ENCODE peak calls at places on chromosomes 13 and 19, in six cellular contexts. P is PC-3, A is cardiac fibroblast, Y is upper lobe of right lung, O is retinal pigment epithelial cell, I is IMR-90. E is an unnamed sample.

GRCh38 chr13:20482275-20482761 is 43.3 kb downstream of the CRYL1 start:
- DNase-seq in O (peak), I (no peak), P (no peak), A (no peak), Y (no peak), E (no peak)

GRCh38 chr13:96020155-96020575 is 33.0 kb downstream of the UGGT2 start:
- DNase-seq in Y (no peak), P (peak), A (peak), O (peak), I (peak), E (peak)

GRCh38 chr19:17687857-17688784 is at the start of gene UNC13A:
- DNase-seq in A (peak), Y (peak), I (peak), P (no peak), O (no peak), E (peak)

GRCh38 chr13:26412263-26412662 is 145.2 kb upstream of the WASF3 start:
- DNase-seq in P (no peak), A (peak), O (no peak), I (no peak), Y (no peak), E (no peak)

GRCh38 chr19:46955114-46955812 is 64.4 kb upstream of the NPAS1 start:
- DNase-seq in Y (no peak), O (no peak), P (peak), I (peak), A (peak), E (no peak)

GRCh38 chr19:5138606-5139594 is 170.0 kb downstream of the KDM4B start:
- DNase-seq in A (peak), P (peak), I (peak), Y (no peak), O (no peak), E (peak)

GRCh38 chr13:63124863-63125262 is 1709.2 kb upstream of the PCDH20 start:
- DNase-seq in P (peak), A (peak), I (peak), Y (no peak), O (no peak), E (no peak)

GRCh38 chr13:43783820-43784219 is 3.0 kb downstream of the ENOX1 start:
- DNase-seq in Y (no peak), P (peak), I (peak), O (no peak), A (peak), E (peak)

GRCh38 chr19:30718728-30719127 is 346.5 kb downstream of the ZNF536 start:
- DNase-seq in Y (no peak), O (no peak), P (no peak), A (no peak), I (no peak), E (no peak)

GRCh38 chr19:39518975-39519374 is 4.0 kb downstream of the SELENOV start:
- DNase-seq in I (no peak), A (no peak), P (no peak), O (no peak), Y (no peak), E (no peak)

GRCh38 chr19:37551123-37551993 is 43.2 kb downstream of the ZNF571 start:
- DNase-seq in A (peak), O (peak), P (no peak), I (peak), Y (no peak), E (peak)

GRCh38 chr19:55165952-55166529 is 372 bp downstream of the DNAAF3 start:
- DNase-seq in I (peak), A (peak), P (peak), Y (peak), O (no peak), E (peak)

GRCh38 chr13:20461481-20461859 is 64.2 kb downstream of the CRYL1 start:
- DNase-seq in Y (no peak), P (peak), I (peak), O (peak), A (peak), E (no peak)

GRCh38 chr19:913080-913748 is at the start of gene R3HDM4:
- DNase-seq in O (no peak), P (peak), Y (peak), I (peak), A (peak), E (peak)

GRCh38 chr13:55815458-55816033 is 1325.2 kb upstream of the PRR20A start:
- DNase-seq in A (no peak), O (no peak), I (no peak), P (no peak), Y (no peak), E (no peak)

GRCh38 chr13:59975807-59976445 is 187.8 kb downstream of the DIAPH3 start:
- DNase-seq in O (no peak), Y (no peak), P (no peak), A (no peak), I (no peak), E (no peak)

GRCh38 chr13:53473397-53473796 is 444.8 kb downstream of the OLFM4 start:
- DNase-seq in A (no peak), P (no peak), O (no peak), Y (no peak), I (no peak), E (no peak)

GRCh38 chr19:41706741-41707501 is 1.5 kb upstream of the CEACAM5 start:
- DNase-seq in O (no peak), Y (peak), A (peak), P (peak), I (no peak), E (peak)

GRCh38 chr13:23578411-23579071 is 8.3 kb downstream of the TNFRSF19 start:
- DNase-seq in Y (peak), P (peak), A (peak), O (peak), I (peak), E (peak)

GRCh38 chr19:18160792-18161690 is 8.1 kb downstream of the PIK3R2 start:
- DNase-seq in P (peak), O (no peak), A (peak), I (peak), Y (peak), E (peak)

GRCh38 chr19:16301999-16302694 is 22.5 kb upstream of the KLF2 start:
- DNase-seq in A (no peak), Y (no peak), P (peak), O (no peak), I (peak), E (no peak)

GRCh38 chr13:103996733-103997132 is 930.5 kb upstream of the SLC10A2 start:
- DNase-seq in Y (no peak), I (peak), A (no peak), O (no peak), P (no peak), E (no peak)

GRCh38 chr13:33218020-33218419 is 67.5 kb downstream of the STARD13 start:
- DNase-seq in O (no peak), I (peak), A (peak), P (peak), Y (no peak), E (no peak)

GRCh38 chr13:61795580-61795979 is 379.9 kb upstream of the PCDH20 start:
- DNase-seq in I (no peak), A (peak), Y (no peak), P (no peak), O (no peak), E (no peak)

GRCh38 chr13:28583661-28584091 is 75.3 kb upstream of the POMP start:
- DNase-seq in P (no peak), Y (no peak), O (no peak), A (no peak), I (peak), E (no peak)

GRCh38 chr13:31968473-31968872 is 63.1 kb upstream of the FRY start:
- DNase-seq in A (peak), Y (no peak), I (no peak), P (no peak), O (no peak), E (no peak)

GRCh38 chr19:43560687-43561086 is 14.6 kb downstream of the XRCC1 start:
- DNase-seq in A (peak), Y (no peak), I (peak), O (no peak), P (no peak), E (no peak)

GRCh38 chr19:49348305-49349188 is 13.3 kb downstream of the CD37 start:
- DNase-seq in O (no peak), P (no peak), Y (no peak), A (no peak), I (no peak), E (no peak)

GRCh38 chr19:10368101-10368803 is 12.1 kb downstream of the TYK2 start:
- DNase-seq in P (peak), Y (no peak), I (no peak), O (no peak), A (no peak), E (peak)

GRCh38 chr19:42553292-42554045 is 25.2 kb upstream of the CEACAM1 start:
- DNase-seq in P (peak), I (peak), A (peak), Y (no peak), O (no peak), E (no peak)

GRCh38 chr19:49213791-49214190 is 56.2 kb downstream of the TRPM4 start:
- DNase-seq in O (no peak), P (peak), I (no peak), A (no peak), Y (no peak), E (no peak)

GRCh38 chr19:54573330-54573872 is at the start of gene LILRA2:
- DNase-seq in A (no peak), I (no peak), Y (peak), P (no peak), O (no peak), E (peak)

GRCh38 chr19:58538257-58539168 is 5.4 kb upstream of the TRIM28 start:
- DNase-seq in I (no peak), A (peak), O (no peak), Y (no peak), P (no peak), E (no peak)

GRCh38 chr19:38893341-38893771 is 6.1 kb downstream of the SIRT2 start:
- DNase-seq in I (no peak), O (no peak), P (no peak), Y (no peak), A (no peak), E (no peak)

GRCh38 chr13:42392180-42392579 is 120.2 kb downstream of the AKAP11 start:
- DNase-seq in Y (no peak), I (no peak), A (no peak), P (no peak), O (no peak), E (no peak)

GRCh38 chr19:21362291-21362690 is 3.5 kb downstream of the ZNF738 start:
- DNase-seq in Y (no peak), O (no peak), I (no peak), A (no peak), P (no peak), E (no peak)

GRCh38 chr13:85772379-85772778 is 26.8 kb downstream of the SLITRK6 start:
- DNase-seq in Y (no peak), A (peak), I (peak), P (peak), O (no peak), E (no peak)

DNA sequence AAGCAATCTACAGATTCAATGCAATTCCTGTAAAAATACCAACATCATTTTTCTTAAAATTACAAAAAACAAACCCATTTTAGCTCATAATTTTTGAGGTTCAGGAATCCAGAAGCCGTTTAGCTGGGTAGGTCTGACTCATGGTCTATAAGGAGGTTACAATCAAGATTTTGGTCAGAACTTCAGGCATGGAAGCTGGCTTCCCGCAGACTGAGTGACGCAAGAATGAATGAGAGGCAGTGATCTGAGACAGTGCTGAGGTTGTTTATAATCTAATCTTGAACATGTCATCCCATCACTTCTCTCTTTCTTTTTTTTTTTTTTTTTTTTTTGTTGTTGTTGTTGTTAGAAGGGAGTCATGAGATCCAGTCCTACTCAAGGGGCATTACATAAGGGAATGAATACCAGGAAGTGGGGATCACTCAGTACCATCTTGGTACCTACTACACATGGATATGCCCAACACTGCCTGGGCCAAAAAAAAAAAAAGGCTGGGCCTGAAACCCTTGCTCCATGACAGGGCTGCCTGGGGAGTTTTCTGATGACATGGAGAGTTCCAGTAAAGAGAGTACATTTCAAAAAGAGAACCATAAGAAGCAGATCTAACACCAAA is 217.4 kb downstream of the DLEU7 start:
- DNase-seq in Y (no peak), I (no peak), A (peak), P (no peak), O (no peak), E (no peak)
- TF ChIP-seq CTCF in Y (no peak), I (no peak), A (no peak), P (no peak), O (no peak), E (no peak)

GRCh38 chr19:33962161-33962560 is 165.5 kb downstream of the KCTD15 start:
- DNase-seq in Y (no peak), I (no peak), P (no peak), O (no peak), A (no peak), E (no peak)
- TF ChIP-seq CTCF in Y (no peak), I (no peak), P (no peak), O (no peak), A (no peak), E (no peak)

DNA sequence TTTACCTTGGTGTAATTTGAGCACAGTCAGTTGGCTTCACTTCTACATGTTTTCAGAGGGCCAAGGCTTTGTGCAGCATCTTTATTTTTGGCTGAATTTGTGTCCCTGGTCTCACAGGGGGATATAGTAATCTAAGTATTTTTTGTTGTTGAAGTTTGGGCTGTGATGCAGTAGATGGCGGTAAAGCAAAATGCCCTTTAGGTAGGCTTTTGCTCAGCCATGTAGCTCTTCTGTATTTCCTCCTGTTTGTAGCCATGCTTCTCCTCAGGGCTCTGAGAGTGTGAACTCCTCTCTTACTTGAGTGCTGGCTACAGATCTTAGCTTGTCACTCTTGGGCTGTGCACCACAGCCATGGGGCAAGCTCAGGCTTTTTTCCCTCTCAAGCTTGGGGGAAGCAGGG is 328.6 kb downstream of the SLITRK5 start:
- DNase-seq in O (no peak), I (no peak), A (no peak), Y (no peak), P (no peak), E (no peak)
- TF ChIP-seq CTCF in O (peak), I (peak), A (no peak), Y (no peak), P (no peak), E (no peak)

DNA sequence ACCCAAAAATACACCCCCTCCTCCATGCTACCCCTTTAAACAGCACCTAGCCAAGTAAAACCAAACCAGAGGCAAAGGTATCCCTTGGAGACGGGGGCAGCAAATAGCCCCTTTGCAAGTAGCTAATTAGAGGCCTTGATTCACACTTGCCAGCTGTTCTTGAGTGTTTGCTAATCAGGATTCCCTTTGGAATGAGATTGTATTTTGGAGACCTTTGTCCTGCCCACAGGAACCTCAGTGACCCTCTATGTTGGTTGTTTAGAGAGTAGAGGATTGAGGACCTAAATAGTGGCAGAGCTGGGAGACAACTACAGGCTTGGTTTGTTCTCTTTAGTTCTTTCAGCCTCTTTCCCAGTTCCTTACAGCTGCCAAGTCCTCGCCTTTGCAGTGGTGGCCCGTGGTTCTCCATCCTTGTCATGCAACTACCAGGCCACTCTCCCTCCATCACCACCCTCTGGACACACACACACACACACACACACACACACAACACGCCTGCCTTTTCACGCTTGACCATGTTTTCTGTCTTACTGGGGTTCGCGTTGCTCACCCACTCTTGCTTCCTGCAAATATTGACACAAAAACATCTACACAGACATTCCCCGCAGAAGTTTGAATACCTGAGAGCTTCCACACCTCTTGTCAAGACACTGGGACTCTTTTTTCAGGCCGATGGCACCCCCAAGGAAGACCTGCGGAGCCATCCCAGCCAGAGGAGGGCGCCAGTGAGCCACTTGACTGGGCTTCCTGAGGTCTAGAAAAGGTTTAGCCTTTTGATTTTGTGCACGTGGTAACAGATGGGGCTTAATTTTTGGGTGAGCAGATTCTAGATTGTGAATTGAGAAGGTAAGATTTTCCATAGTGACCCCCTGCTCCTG is 80.0 kb upstream of the GPR183 start:
- DNase-seq in A (peak), O (no peak), P (peak), I (no peak), Y (peak), E (peak)
- TF ChIP-seq CTCF in A (peak), O (peak), P (peak), I (peak), Y (peak), E (peak)

DNA sequence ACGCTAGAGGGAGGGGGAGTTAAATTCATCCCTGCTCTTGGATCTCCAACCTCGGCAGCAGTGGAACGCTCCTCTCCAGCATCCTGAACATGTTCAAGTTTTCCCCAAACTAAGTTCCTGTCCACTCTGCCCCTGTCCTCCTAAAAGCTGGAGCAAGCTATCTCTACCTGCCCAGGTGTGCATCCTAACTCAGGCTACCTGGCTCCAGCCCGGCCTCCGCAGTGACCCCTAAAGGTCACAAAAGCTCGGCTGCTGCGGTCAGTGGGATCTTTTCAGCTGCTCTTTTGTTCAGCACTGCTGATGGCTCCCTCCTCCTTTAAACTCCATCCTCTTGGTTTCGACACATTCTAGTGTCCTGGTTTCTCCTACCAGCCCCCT is 1.4 kb downstream of the DCUN1D2 start:
- DNase-seq in Y (no peak), P (peak), I (no peak), O (no peak), A (no peak), E (no peak)
- TF ChIP-seq CTCF in Y (no peak), P (peak), I (no peak), O (no peak), A (no peak), E (no peak)

DNA sequence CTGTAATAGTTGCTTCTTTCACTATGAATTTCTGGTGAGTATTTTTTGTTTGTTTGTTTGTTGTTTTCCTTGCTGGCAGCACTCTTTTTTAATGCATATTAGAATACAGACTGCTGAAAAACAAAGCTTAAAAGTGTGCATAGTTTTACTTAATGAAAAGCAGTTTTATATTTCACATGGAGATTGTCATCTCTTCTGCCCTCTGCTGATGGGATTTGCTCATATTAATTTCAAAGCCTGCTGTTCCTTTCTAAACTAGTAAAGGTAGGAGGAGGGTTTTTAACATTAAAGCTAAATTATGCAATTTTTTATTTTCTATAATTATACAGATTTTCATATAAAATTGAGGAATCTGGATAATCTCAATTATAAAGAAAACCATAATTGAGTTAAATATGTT is 692.6 kb upstream of the SLITRK1 start:
- DNase-seq in A (peak), I (peak), P (peak), Y (no peak), O (no peak), E (no peak)
- TF ChIP-seq CTCF in A (peak), I (peak), P (peak), Y (peak), O (peak), E (no peak)

GRCh38 chr19:8308891-8309291 is 733 bp upstream of the CD320 start:
- DNase-seq in O (no peak), A (no peak), Y (no peak), I (no peak), P (no peak), E (no peak)

GRCh38 chr19:8305798-8306197 is 2.4 kb downstream of the CD320 start:
- DNase-seq in P (no peak), Y (peak), I (no peak), A (no peak), O (no peak), E (no peak)

GRCh38 chr19:8306235-8307054 is 1.7 kb downstream of the CD320 start:
- DNase-seq in I (no peak), O (no peak), P (no peak), Y (peak), A (no peak), E (no peak)

GRCh38 chr19:8307965-8308866 is at the start of gene CD320:
- DNase-seq in A (peak), I (peak), Y (peak), P (peak), O (peak), E (peak)

DNA sequence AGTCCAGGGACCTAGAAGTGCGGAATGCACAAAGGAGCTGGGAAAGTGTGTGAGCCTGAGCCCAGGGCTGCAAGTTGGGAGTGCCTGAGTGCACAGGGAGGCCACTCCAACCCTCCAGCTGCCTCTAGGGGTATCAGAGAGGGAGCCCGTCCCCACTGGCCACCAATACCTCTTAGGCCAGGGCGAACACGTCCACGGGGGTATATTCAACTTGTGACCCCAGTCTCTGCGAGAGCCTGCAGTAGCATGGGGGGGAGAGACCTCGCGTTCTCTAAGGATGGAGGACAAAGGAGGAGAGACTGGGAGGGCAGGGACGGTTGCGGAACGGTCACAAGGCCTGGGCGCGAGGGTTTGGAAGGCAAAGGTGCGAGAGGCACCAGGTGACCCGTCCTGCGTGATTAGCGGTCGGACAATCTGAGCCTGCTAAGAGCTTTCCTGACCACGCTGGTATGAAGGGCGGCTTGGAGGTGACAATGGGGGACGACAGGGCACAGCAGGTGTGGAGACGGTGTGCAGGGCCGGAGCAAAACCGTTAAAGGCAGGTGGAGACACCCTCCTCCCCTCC is 676 bp downstream of the CD320 start:
- DNase-seq in O (no peak), I (no peak), P (peak), A (no peak), Y (no peak), E (no peak)
- TF ChIP-seq CTCF in O (no peak), I (no peak), P (peak), A (no peak), Y (no peak), E (no peak)